ENCODE peak calls at places on chromosomes 6 and 20, in four cellular contexts. A is K562, V is HepG2, P is GM12878. D is an unnamed sample.

GRCh38 chr6:53290547-53291510 is 57.9 kb downstream of the ELOVL5 start:
- DNase-seq in V (no peak), A (no peak), P (no peak), D (no peak)

GRCh38 chr6:43938178-43939101 is 168.4 kb downstream of the VEGFA start:
- DNase-seq in P (no peak), V (no peak), A (no peak), D (no peak)

GRCh38 chr20:29443819-29444218 is 1813.6 kb upstream of the DEFB115 start:
- DNase-seq in V (no peak), P (peak), A (no peak), D (no peak)

GRCh38 chr6:145508107-145508506 is 227.2 kb downstream of the EPM2A start:
- DNase-seq in A (no peak), P (no peak), V (no peak), D (peak)

GRCh38 chr20:53565254-53565653 is 28.4 kb downstream of the ZNF217 start:
- DNase-seq in V (no peak), A (no peak), P (no peak), D (no peak)

GRCh38 chr6:37057678-37058077 is 52.2 kb downstream of the FGD2 start:
- DNase-seq in P (no peak), A (no peak), V (no peak), D (no peak)

GRCh38 chr6:23414204-23414501 is 711.9 kb upstream of the NRSN1 start:
- DNase-seq in V (no peak), A (no peak), P (peak), D (no peak)

GRCh38 chr20:53737404-53738038 is 143.9 kb upstream of the ZNF217 start:
- DNase-seq in P (no peak), V (no peak), A (peak), D (no peak)

GRCh38 chr6:20882014-20882413 is 347.8 kb downstream of the CDKAL1 start:
- DNase-seq in V (no peak), P (no peak), A (no peak), D (no peak)

GRCh38 chr20:22684072-22684762 is 99.8 kb upstream of the FOXA2 start:
- DNase-seq in V (peak), A (peak), P (peak), D (peak)

GRCh38 chr20:19277381-19277780 is 64.9 kb downstream of the SLC24A3 start:
- DNase-seq in A (no peak), V (no peak), P (no peak), D (no peak)

GRCh38 chr20:33349493-33349892 is 51.8 kb downstream of the CDK5RAP1 start:
- DNase-seq in P (no peak), A (no peak), V (no peak), D (no peak)
- TF ChIP-seq BHLHE40 in P (no peak), A (no peak), V (no peak), D (no peak)

DNA sequence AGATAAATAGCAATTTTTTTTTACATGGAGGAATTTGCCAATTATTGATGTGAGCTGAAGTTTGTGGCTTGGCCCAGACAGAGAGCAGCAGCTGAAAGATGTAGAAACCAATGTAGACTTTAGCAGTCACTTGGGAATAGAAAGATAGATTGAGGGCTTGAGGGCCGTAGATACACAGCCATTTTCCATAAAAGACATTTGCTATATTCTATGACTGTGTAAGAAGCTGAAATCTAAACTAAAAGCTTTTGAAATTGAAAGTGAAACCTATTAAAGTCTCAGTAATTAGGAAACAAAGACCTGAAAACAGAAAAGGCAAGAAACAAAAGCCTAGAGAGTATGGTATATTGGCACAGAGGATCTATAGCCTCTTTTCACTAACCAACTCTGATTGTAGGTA is 332.7 kb downstream of the CENPW start:
- DNase-seq in V (no peak), A (no peak), P (no peak), D (no peak)
- TF ChIP-seq SP1 in V (no peak), A (no peak), P (no peak), D (no peak)

GRCh38 chr6:125248136-125248535 is 53.6 kb downstream of the HDDC2 start:
- DNase-seq in V (no peak), P (no peak), A (no peak), D (no peak)
- TF ChIP-seq TARDBP in V (no peak), P (no peak), A (no peak), D (no peak)

DNA sequence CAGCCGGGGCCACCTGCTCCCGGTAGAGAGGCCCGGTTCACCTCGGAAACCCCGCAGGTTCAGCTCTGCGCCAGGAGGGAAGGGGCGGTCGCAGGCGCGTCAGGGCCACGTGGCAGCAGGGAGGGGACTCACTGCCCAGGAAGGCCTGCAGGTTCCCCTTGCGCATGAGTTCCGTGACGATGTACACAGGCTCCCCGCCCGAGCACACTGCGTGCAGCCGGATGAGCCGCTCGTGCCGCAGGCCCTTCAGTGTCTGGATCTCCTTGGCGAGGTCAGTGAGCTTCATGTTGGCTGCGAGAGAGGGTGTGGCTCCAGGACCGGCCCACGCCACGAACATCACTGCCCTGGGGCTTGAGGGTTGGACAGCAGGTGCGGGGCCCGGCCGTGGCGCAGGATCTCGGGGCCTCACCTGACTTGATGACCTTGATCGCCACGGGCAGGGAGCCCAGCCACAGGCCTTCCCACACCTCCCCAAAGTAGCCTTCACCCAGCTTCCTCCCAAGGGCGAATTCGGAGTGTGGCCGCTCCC is 4.9 kb upstream of the PTK6 start:
- DNase-seq in A (peak), V (no peak), P (no peak), D (no peak)
- TF ChIP-seq BHLHE40 in A (peak), V (no peak), P (no peak), D (no peak)